ENCODE peak calls at places on chromosomes 11 and 22, in six cellular contexts. Z, I, T, Y, A and B are unnamed samples.

GRCh38 chr11:47387944-47388696 is 9.8 kb upstream of the SPI1 start:
- DNase-seq in Z (no peak), I (no peak), T (no peak), Y (no peak), A (no peak), B (no peak)

GRCh38 chr11:118899296-118899688 is 15.6 kb downstream of the CXCR5 start:
- DNase-seq in Z (no peak), I (no peak), T (no peak), Y (no peak), A (no peak), B (no peak)

GRCh38 chr11:112051768-112052167 is 22.0 kb downstream of the PIH1D2 start:
- DNase-seq in Z (no peak), I (no peak), T (no peak), Y (no peak), A (no peak), B (no peak)

GRCh38 chr22:30627480-30627879 is 8.1 kb upstream of the SLC35E4 start:
- DNase-seq in Z (no peak), I (no peak), T (no peak), Y (no peak), A (no peak), B (no peak)

GRCh38 chr11:32290783-32291182 is 144.6 kb downstream of the WT1 start:
- DNase-seq in Z (no peak), I (peak), T (no peak), Y (no peak), A (no peak), B (no peak)

GRCh38 chr22:38966942-38967341 is 9.5 kb downstream of the APOBEC3A start:
- DNase-seq in Z (no peak), I (no peak), T (no peak), Y (no peak), A (no peak), B (no peak)

GRCh38 chr22:37843746-37844089 is 416 bp downstream of the ANKRD54 start:
- DNase-seq in Z (peak), I (no peak), T (no peak), Y (peak), A (no peak), B (peak)

GRCh38 chr22:36048911-36049677 is 20.5 kb upstream of the RBFOX2 start:
- DNase-seq in Z (peak), I (no peak), T (no peak), Y (no peak), A (no peak), B (no peak)

GRCh38 chr11:11988099-11988651 is 20.3 kb downstream of the DKK3 start:
- DNase-seq in Z (no peak), I (no peak), T (no peak), Y (no peak), A (no peak), B (no peak)

GRCh38 chr22:17158176-17158567 is 905 bp downstream of the HDHD5 start:
- DNase-seq in Z (no peak), I (no peak), T (no peak), Y (no peak), A (no peak), B (no peak)

GRCh38 chr11:62269654-62270278 is at the start of gene SCGB2A2:
- DNase-seq in Z (no peak), I (no peak), T (no peak), Y (no peak), A (no peak), B (no peak)

DNA sequence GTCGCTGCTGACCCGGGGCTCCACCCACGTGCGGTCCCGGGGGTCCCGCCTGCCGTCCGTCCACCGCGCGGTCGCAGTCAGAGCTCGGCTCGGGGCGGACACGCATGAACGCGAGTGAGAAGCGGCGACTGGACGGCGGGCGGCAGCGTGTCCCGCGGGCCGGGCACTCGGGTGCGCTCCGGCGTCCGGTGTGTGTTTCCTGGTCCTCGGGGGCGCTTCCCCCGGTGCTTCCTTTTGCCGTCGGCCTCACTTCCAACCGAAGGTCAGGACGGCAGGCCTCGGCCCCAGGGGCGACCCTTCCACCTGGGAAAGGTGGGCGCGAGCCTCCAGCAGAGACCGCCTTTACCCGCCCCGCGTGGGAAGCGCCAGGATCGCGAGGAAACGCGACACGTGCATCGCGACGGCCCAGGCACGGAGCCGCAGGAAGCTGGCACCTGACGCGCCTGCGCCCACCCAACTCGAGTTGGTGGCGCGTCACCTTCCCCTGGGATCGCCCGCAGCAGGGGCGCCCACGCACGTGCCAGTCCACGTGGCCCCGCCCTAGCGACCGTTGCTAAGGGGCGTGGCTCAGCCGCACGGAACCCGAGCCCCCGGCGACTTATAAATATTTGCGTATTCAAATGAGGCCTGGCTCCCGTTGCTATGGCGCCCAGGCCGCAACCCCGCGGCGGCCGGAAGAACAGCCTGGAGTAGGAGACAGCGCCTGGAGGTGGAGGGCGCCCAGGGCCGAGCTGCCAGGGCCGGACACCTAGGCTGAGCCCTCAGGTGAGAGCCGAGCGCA is at the start of gene LRRC56:
- DNase-seq in Z (peak), I (peak), T (peak), Y (peak), A (no peak), B (peak)
- TF ChIP-seq POLR2A in Z (peak), I (no peak), T (peak), Y (no peak), A (no peak), B (peak)

DNA sequence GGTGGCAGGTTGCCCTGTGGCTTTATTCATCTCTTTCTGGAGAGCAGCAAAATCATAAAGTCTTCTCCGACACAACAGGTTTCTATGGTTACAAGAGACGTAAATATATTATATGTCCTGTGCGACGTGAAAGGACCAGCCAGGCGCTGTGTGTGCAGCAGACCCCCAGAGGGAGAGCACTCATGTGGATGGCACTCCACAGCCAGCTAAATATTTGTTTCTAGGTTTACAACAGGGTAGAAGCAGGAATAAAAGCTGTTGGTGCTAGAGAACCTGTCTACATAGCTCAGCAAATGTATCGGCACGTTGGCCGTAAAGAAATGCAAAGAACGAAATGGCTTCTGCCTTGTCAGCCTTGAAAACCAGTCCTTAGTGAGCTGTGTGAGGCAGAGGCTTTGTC is 133.8 kb upstream of the PITPNB start:
- DNase-seq in Z (no peak), I (no peak), T (no peak), Y (no peak), A (no peak), B (no peak)
- TF ChIP-seq TAF1 in Z (no peak), I (no peak), T (no peak), Y (no peak), A (no peak), B (no peak)

GRCh38 chr11:331332-332060 is 10.8 kb upstream of the IFITM3 start:
- DNase-seq in Z (no peak), I (no peak), T (no peak), Y (no peak), A (no peak), B (no peak)
- TF ChIP-seq POLR2A in Z (no peak), I (no peak), T (no peak), Y (no peak), A (no peak), B (no peak)

GRCh38 chr11:65646921-65647701 is 9.2 kb downstream of the SIPA1 start:
- DNase-seq in Z (no peak), I (no peak), T (no peak), Y (no peak), A (no peak), B (no peak)
- TF ChIP-seq TAF1 in Z (no peak), I (no peak), T (no peak), Y (no peak), A (peak), B (no peak)

DNA sequence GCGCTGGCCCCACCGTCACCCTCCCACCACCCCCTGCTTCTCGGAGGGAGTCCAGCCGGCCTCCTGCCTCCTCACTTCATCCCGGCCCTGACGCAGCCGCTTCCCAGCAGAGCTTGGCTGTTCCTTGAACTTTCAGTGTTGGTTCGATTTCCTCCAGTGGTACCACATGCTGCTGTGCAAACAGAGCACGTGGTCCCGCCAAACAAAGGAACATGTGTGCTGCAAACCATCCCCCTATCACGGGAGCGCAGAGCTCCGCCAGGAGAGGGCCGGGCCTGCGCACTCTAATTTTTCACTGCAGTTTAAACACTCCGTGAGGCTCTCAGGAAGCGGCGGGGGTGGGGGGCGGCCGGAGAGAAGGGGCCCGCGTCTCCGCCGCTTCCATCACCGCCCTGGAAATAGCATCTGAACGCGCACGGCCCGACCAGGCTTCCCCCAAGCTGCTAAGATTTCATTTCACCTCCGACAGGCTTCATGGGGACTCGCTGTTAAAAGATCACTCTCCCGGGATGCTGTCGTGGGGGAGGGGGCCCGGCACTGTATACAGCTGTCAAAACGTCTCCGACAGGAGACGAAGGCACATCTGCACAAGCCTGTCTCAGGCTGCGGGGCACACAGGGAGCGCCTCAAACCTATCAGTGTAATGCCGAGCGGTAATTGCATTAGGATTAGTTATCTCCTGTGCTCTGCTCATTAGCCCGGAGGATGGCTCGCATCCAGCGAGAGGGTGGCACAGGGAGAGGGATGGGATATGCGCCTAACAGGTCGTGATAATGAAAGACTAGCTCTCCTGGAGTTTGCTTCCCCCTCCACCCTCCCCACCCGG is 269.9 kb upstream of the SORL1-AS1 start:
- DNase-seq in Z (no peak), I (peak), T (no peak), Y (no peak), A (peak), B (no peak)
- TF ChIP-seq POLR2A in Z (no peak), I (no peak), T (no peak), Y (no peak), A (peak), B (no peak)

DNA sequence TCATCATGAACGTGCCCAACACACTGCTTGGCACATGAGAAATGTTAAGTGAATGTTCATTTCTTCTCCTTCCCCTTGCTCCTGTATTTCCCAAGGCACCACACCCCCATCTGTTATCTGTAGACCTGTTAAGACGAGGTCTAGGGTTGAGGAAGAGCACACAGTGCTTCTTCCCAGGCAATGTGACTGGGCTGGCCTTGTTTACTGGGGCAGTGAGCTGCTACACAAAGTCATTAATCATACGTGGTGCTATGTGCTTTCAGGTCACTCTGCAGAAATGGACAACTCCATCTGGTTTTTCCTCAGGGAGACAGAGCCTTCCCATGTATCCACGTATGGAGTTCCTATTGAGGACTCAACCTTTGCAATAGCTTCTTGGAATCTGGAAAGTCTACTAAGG is 118.7 kb downstream of the KCNC1 start:
- DNase-seq in Z (no peak), I (no peak), T (no peak), Y (no peak), A (no peak), B (no peak)
- TF ChIP-seq TAF1 in Z (no peak), I (no peak), T (no peak), Y (no peak), A (no peak), B (no peak)